ENCODE peak calls at places on chromosomes 12 and 14, in six cellular contexts. M, X, L, R, J and O are unnamed samples.

GRCh38 chr12:74977832-74978481 is 231.7 kb downstream of the KCNC2 start:
- DNase-seq in M (no peak), R (no peak), L (no peak), X (no peak), J (no peak), O (no peak)

GRCh38 chr12:90013409-90013808 is 304.8 kb upstream of the ATP2B1 start:
- DNase-seq in J (no peak), L (peak), M (no peak), X (no peak), R (no peak), O (no peak)

GRCh38 chr14:83419420-83419819 is 1885.8 kb upstream of the SEL1L start:
- DNase-seq in J (no peak), L (no peak), M (no peak), R (no peak), X (peak), O (no peak)

GRCh38 chr12:79983492-79983891 is 48.6 kb upstream of the PPP1R12A start:
- DNase-seq in X (no peak), L (no peak), J (no peak), M (no peak), R (no peak), O (no peak)

GRCh38 chr14:71551291-71551955 is 380.8 kb upstream of the RGS6 start:
- DNase-seq in X (no peak), R (no peak), L (no peak), J (no peak), M (no peak), O (no peak)

GRCh38 chr12:128690641-128691040 is 133.1 kb downstream of the SLC15A4 start:
- DNase-seq in L (no peak), X (no peak), J (no peak), R (no peak), M (no peak), O (no peak)

GRCh38 chr12:72282721-72283120 is 10.6 kb downstream of the TRHDE start:
- DNase-seq in J (no peak), L (no peak), X (no peak), M (no peak), R (no peak), O (no peak)

GRCh38 chr12:118377891-118378470 is 1.6 kb downstream of the SUDS3 start:
- DNase-seq in X (peak), M (peak), R (no peak), L (no peak), J (peak), O (no peak)

GRCh38 chr12:15700595-15700994 is 88.6 kb downstream of the EPS8 start:
- DNase-seq in R (no peak), M (no peak), L (peak), J (no peak), X (no peak), O (no peak)

GRCh38 chr12:75877588-75878381 is 153.8 kb downstream of the PHLDA1 start:
- DNase-seq in L (no peak), M (no peak), J (no peak), X (no peak), R (no peak), O (no peak)

GRCh38 chr14:99809864-99810854 is 16.9 kb downstream of the EML1 start:
- DNase-seq in L (no peak), X (no peak), R (peak), J (no peak), M (peak), O (no peak)

GRCh38 chr12:104494816-104495158 is 38.0 kb downstream of the CHST11 start:
- DNase-seq in J (no peak), M (no peak), L (peak), X (no peak), R (no peak), O (no peak)

GRCh38 chr14:37673439-37673838 is 78.0 kb downstream of the TTC6 start:
- DNase-seq in L (no peak), M (no peak), R (no peak), X (no peak), J (no peak), O (no peak)

GRCh38 chr12:75953312-75953906 is 78.2 kb downstream of the PHLDA1 start:
- DNase-seq in J (no peak), X (no peak), L (no peak), R (no peak), M (no peak), O (no peak)

GRCh38 chr14:96126339-96126770 is 78.3 kb upstream of the BDKRB2 start:
- DNase-seq in X (no peak), J (no peak), M (no peak), R (no peak), L (peak), O (no peak)

DNA sequence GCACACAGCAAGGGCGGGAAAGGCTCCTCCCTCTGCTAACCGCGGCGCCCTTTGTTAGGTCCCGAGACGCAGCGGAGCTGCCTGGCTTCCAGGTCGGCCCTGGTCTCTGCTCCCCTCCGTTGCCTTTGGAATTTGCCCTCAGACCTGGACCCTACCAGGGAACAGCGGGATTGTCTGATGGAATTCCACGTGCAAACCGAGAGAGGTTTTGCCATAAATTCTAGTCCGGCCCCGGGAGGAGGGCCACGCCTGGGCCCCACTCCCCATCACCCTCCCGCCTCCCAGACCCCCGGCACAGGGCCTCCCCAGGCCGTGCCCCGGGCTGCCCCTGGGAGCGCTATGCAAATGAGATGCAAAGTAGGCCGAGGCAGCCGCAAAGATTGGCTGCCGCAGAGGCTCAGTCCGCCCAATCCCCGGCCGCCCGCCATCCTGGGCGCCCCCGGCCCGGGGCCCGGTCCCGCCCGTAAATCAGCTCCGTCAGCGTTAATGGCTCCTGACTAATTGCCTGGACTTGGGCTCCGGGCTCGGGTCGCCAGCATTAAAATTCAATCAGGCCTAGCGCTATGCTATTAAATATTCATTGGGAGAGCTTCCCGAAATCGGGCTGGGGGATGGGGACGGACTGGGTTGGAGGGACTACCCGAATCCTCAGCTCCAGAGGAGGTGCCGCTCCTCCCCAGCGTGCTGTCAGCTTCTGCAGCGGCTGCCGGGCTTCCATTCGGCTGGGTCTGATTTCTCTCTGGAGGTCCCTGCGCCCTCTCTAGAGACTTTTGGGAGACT is 15.6 kb upstream of the FIGNL2 start:
- DNase-seq in X (no peak), L (no peak), M (no peak), J (no peak), R (no peak), O (no peak)
- H3K4me3 ChIP-seq in X (peak), L (no peak), M (peak), J (peak), R (peak), O (peak)

GRCh38 chr12:65603428-65604351 is 220.6 kb upstream of the HMGA2 start:
- DNase-seq in L (no peak), J (no peak), R (peak), M (no peak), X (peak), O (no peak)
- H3K4me3 ChIP-seq in L (no peak), J (no peak), R (peak), M (peak), X (no peak), O (no peak)

DNA sequence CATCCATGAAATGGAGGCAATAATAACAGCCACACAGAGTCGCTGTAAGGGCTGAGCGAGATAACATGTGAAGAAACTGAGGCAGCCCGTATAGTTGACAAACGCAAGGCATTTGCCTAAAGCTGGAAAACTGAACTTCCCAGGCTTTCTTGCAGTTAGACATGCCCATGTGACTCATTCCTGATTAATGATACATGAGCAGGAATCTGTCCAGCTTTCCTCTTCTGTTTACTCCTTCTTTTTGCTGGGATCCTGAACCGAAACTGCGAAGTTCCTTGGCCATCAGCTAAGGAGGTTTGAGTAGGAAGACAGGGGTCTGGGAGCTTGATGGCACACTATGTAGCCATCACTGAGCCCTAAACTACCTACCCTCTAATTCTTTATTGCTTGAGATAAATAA is 52.2 kb downstream of the ST8SIA1 start:
- DNase-seq in R (no peak), L (no peak), X (no peak), M (no peak), J (no peak), O (no peak)
- H3K4me3 ChIP-seq in R (no peak), L (no peak), X (no peak), M (peak), J (no peak), O (no peak)

GRCh38 chr12:67354322-67354721 is 85.2 kb downstream of the CAND1 start:
- DNase-seq in J (no peak), R (no peak), L (no peak), X (no peak), M (no peak), O (no peak)
- H3K4me3 ChIP-seq in J (no peak), R (no peak), L (no peak), X (no peak), M (peak), O (no peak)